ENCODE peak calls at places on chromosome 10, in six cellular contexts. One of them, this sample, is unnamed.
A peak's percentile ranks its signal among the peaks of the same experiment; 100 is the strongest.

GRCh38 chr10:60315311-60315710 is 74.4 kb downstream of the ANK3 start:
- DNase-seq in neuronal stem cell: no peak
- DNase-seq in mesendoderm: no peak
- DNase-seq in IMR-90: peak; percentile 17
- DNase-seq in H9: no peak
- DNase-seq in mesenchymal stem cell: no peak
- DNase-seq in this sample: no peak

GRCh38 chr10:84236807-84237198 is 4.5 kb downstream of the LRIT1 start:
- DNase-seq in neuronal stem cell: no peak
- DNase-seq in mesendoderm: no peak
- DNase-seq in IMR-90: no peak
- DNase-seq in H9: no peak
- DNase-seq in mesenchymal stem cell: no peak
- DNase-seq in this sample: no peak

GRCh38 chr10:132506711-132507466 is 30.7 kb upstream of the INPP5A start:
- DNase-seq in neuronal stem cell: no peak
- DNase-seq in mesendoderm: no peak
- DNase-seq in IMR-90: peak; percentile 55
- DNase-seq in H9: peak; percentile 14
- DNase-seq in mesenchymal stem cell: no peak
- DNase-seq in this sample: no peak

GRCh38 chr10:71077143-71077581 is 135.2 kb upstream of the UNC5B start:
- DNase-seq in neuronal stem cell: no peak
- DNase-seq in mesendoderm: peak; percentile 31
- DNase-seq in IMR-90: no peak
- DNase-seq in H9: peak; percentile 30
- DNase-seq in mesenchymal stem cell: no peak
- DNase-seq in this sample: no peak

GRCh38 chr10:128274938-128275337 is 148.7 kb upstream of the MKI67 start:
- DNase-seq in neuronal stem cell: no peak
- DNase-seq in mesendoderm: no peak
- DNase-seq in IMR-90: no peak
- DNase-seq in H9: no peak
- DNase-seq in mesenchymal stem cell: peak; percentile 17
- DNase-seq in this sample: no peak

GRCh38 chr10:128630787-128631252 is 504.6 kb upstream of the MKI67 start:
- DNase-seq in neuronal stem cell: no peak
- DNase-seq in mesendoderm: no peak
- DNase-seq in IMR-90: no peak
- DNase-seq in H9: no peak
- DNase-seq in mesenchymal stem cell: no peak
- DNase-seq in this sample: no peak

GRCh38 chr10:29616542-29616941 is 18.2 kb downstream of the SVIL start:
- DNase-seq in neuronal stem cell: no peak
- DNase-seq in mesendoderm: no peak
- DNase-seq in IMR-90: no peak
- DNase-seq in H9: no peak
- DNase-seq in mesenchymal stem cell: no peak
- DNase-seq in this sample: no peak

GRCh38 chr10:917999-918398 is 13.5 kb downstream of the LARP4B start:
- DNase-seq in neuronal stem cell: no peak
- DNase-seq in mesendoderm: no peak
- DNase-seq in IMR-90: no peak
- DNase-seq in H9: no peak
- DNase-seq in mesenchymal stem cell: no peak
- DNase-seq in this sample: no peak

GRCh38 chr10:61408065-61408464 is 45.1 kb downstream of the TMEM26 start:
- DNase-seq in neuronal stem cell: no peak
- DNase-seq in mesendoderm: no peak
- DNase-seq in IMR-90: peak; percentile 23
- DNase-seq in H9: no peak
- DNase-seq in mesenchymal stem cell: no peak
- DNase-seq in this sample: no peak

GRCh38 chr10:96719850-96720421 is 378 bp downstream of the PIK3AP1 start:
- DNase-seq in neuronal stem cell: peak; percentile 31
- DNase-seq in mesendoderm: peak; percentile 80
- DNase-seq in IMR-90: no peak
- DNase-seq in H9: peak; percentile 83
- DNase-seq in mesenchymal stem cell: no peak
- DNase-seq in this sample: peak; percentile 68

GRCh38 chr10:122841569-122841968 is 4.1 kb downstream of the CUZD1 start:
- DNase-seq in neuronal stem cell: no peak
- DNase-seq in mesendoderm: no peak
- DNase-seq in IMR-90: no peak
- DNase-seq in H9: no peak
- DNase-seq in mesenchymal stem cell: no peak
- DNase-seq in this sample: no peak

GRCh38 chr10:122847782-122848604 is 2.3 kb upstream of the CUZD1 start:
- DNase-seq in neuronal stem cell: no peak
- DNase-seq in mesendoderm: no peak
- DNase-seq in IMR-90: peak; percentile 34
- DNase-seq in H9: no peak
- DNase-seq in mesenchymal stem cell: no peak
- DNase-seq in this sample: no peak

GRCh38 chr10:122839505-122839904 is 6.2 kb downstream of the CUZD1 start:
- DNase-seq in neuronal stem cell: no peak
- DNase-seq in mesendoderm: no peak
- DNase-seq in IMR-90: no peak
- DNase-seq in H9: no peak
- DNase-seq in mesenchymal stem cell: no peak
- DNase-seq in this sample: no peak

GRCh38 chr10:122845783-122846332 is at the start of gene CUZD1:
- DNase-seq in neuronal stem cell: no peak
- DNase-seq in mesendoderm: peak; percentile 66
- DNase-seq in IMR-90: no peak
- DNase-seq in H9: peak; percentile 71
- DNase-seq in mesenchymal stem cell: no peak
- DNase-seq in this sample: no peak

DNA sequence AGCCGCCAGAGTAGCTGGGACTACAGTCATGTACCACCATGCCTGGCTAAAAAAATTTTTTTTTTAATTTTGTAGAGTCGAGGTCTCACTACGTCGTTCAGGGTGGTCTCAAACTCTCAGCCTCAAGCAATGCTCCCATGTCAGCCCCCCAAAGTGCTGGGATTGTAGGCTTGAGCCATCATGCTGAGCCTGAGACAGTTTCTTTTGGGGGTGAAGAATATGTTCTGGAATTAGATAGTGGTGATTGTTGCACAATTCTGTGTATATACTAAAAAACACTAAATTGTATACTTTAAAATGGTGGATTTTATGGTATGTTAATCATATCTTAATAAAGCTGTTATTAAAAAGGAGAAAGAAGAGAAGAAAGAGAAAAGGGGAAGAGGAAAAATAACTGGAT is 1.5 kb downstream of the CUZD1 start:
- DNase-seq in neuronal stem cell: no peak
- DNase-seq in mesendoderm: no peak
- DNase-seq in IMR-90: no peak
- DNase-seq in H9: no peak
- DNase-seq in mesenchymal stem cell: no peak
- DNase-seq in this sample: no peak
- H2BK120ac ChIP-seq in neuronal stem cell: no peak overlapping the region
- H2BK120ac ChIP-seq in mesendoderm: no peak overlapping the region
- H2BK120ac ChIP-seq in IMR-90: no peak overlapping the region
- H2BK120ac ChIP-seq in H9: no peak overlapping the region
- H2BK120ac ChIP-seq in mesenchymal stem cell: no peak overlapping the region
- H2BK120ac ChIP-seq in this sample: no peak overlapping the region

DNA sequence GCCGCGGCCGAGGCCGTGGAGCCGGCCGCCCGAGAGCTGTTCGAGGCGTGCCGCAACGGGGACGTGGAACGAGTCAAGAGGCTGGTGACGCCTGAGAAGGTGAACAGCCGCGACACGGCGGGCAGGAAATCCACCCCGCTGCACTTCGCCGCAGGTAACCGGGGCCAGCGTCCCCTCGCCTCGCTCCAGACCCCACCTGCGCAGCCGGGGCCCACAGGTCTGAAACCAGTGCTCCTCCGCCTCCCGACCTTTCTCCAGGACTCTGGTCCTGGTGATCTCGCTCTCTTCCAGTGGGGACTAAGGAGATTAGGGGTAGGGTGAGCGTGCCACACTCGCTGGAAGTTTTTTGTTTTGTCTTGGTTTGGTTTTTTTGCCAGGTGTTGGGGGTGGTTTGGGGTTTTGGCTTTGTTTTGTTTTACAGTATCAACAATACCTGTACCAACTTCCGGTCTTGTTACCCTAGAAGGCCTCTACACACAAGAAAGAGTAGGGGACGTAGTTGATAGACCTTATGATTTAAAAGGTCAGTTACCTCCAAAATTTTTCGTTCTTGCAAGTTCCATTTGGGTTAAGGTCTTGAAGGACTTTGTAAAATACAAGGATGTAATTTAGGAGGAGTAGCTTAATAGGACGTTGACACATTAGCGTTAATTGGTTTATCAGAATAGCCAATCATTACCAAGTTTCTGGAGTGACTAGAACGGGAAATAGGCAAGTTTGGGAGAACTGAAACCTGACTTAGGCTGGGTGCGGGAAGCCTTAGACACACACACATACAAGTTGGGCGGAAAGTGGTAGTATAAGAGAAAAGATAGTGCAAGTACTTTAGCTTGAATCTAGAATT is 732 bp downstream of the TNKS2 start:
- DNase-seq in neuronal stem cell: no peak
- DNase-seq in mesendoderm: peak; percentile 71
- DNase-seq in IMR-90: peak; percentile 50
- DNase-seq in H9: peak; percentile 53
- DNase-seq in mesenchymal stem cell: peak; percentile 70
- DNase-seq in this sample: peak; percentile 63
- H2BK120ac ChIP-seq in neuronal stem cell: peak overlapping the region; percentile 24
- H2BK120ac ChIP-seq in mesendoderm: no peak overlapping the region
- H2BK120ac ChIP-seq in IMR-90: no peak overlapping the region
- H2BK120ac ChIP-seq in H9: no peak overlapping the region
- H2BK120ac ChIP-seq in mesenchymal stem cell: peak overlapping the region; percentile 54
- H2BK120ac ChIP-seq in this sample: peak overlapping the region; percentile 21

GRCh38 chr10:103834436-103835095 is 20.8 kb downstream of the SH3PXD2A start:
- DNase-seq in neuronal stem cell: no peak
- DNase-seq in mesendoderm: no peak
- DNase-seq in IMR-90: no peak
- DNase-seq in H9: no peak
- DNase-seq in mesenchymal stem cell: no peak
- DNase-seq in this sample: no peak
- H2BK120ac ChIP-seq in neuronal stem cell: no peak overlapping the region
- H2BK120ac ChIP-seq in mesendoderm: peak overlapping the region; percentile 21
- H2BK120ac ChIP-seq in IMR-90: no peak overlapping the region
- H2BK120ac ChIP-seq in H9: no peak overlapping the region
- H2BK120ac ChIP-seq in mesenchymal stem cell: peak overlapping the region; percentile 84
- H2BK120ac ChIP-seq in this sample: no peak overlapping the region

GRCh38 chr10:21402606-21403083 is 122.8 kb downstream of the SKIDA1 start:
- DNase-seq in neuronal stem cell: no peak
- DNase-seq in mesendoderm: no peak
- DNase-seq in IMR-90: peak; percentile 49
- DNase-seq in H9: no peak
- DNase-seq in mesenchymal stem cell: peak; percentile 17
- DNase-seq in this sample: no peak
- H2BK120ac ChIP-seq in neuronal stem cell: peak overlapping the region; percentile 56
- H2BK120ac ChIP-seq in mesendoderm: no peak overlapping the region
- H2BK120ac ChIP-seq in IMR-90: no peak overlapping the region
- H2BK120ac ChIP-seq in H9: no peak overlapping the region
- H2BK120ac ChIP-seq in mesenchymal stem cell: no peak overlapping the region
- H2BK120ac ChIP-seq in this sample: peak overlapping the region; percentile 91

GRCh38 chr10:130934333-130935035 is 377.0 kb downstream of the TCERG1L start:
- DNase-seq in neuronal stem cell: no peak
- DNase-seq in mesendoderm: peak; percentile 97
- DNase-seq in IMR-90: no peak
- DNase-seq in H9: peak; percentile 37
- DNase-seq in mesenchymal stem cell: no peak
- DNase-seq in this sample: peak; percentile 55
- H2BK120ac ChIP-seq in neuronal stem cell: no peak overlapping the region
- H2BK120ac ChIP-seq in mesendoderm: no peak overlapping the region
- H2BK120ac ChIP-seq in IMR-90: no peak overlapping the region
- H2BK120ac ChIP-seq in H9: no peak overlapping the region
- H2BK120ac ChIP-seq in mesenchymal stem cell: no peak overlapping the region
- H2BK120ac ChIP-seq in this sample: peak overlapping the region; percentile 93

GRCh38 chr10:21751341-21752310 is 217.6 kb downstream of the MLLT10 start:
- DNase-seq in neuronal stem cell: no peak
- DNase-seq in mesendoderm: peak; percentile 81
- DNase-seq in IMR-90: no peak
- DNase-seq in H9: peak; percentile 88
- DNase-seq in mesenchymal stem cell: no peak
- DNase-seq in this sample: peak; percentile 19

GRCh38 chr10:21756707-21757600 is 222.9 kb downstream of the MLLT10 start:
- DNase-seq in neuronal stem cell: no peak
- DNase-seq in mesendoderm: peak; percentile 20
- DNase-seq in IMR-90: no peak
- DNase-seq in H9: no peak
- DNase-seq in mesenchymal stem cell: no peak
- DNase-seq in this sample: peak; percentile 57

GRCh38 chr10:21753497-21754270 is 219.7 kb downstream of the MLLT10 start:
- DNase-seq in neuronal stem cell: no peak
- DNase-seq in mesendoderm: no peak
- DNase-seq in IMR-90: no peak
- DNase-seq in H9: no peak
- DNase-seq in mesenchymal stem cell: no peak
- DNase-seq in this sample: no peak

GRCh38 chr10:21757601-21757901 is 223.5 kb downstream of the MLLT10 start:
- DNase-seq in neuronal stem cell: no peak
- DNase-seq in mesendoderm: peak; percentile 38
- DNase-seq in IMR-90: no peak
- DNase-seq in H9: no peak
- DNase-seq in mesenchymal stem cell: peak; percentile 60
- DNase-seq in this sample: no peak

GRCh38 chr10:21754410-21755011 is 220.5 kb downstream of the MLLT10 start:
- DNase-seq in neuronal stem cell: no peak
- DNase-seq in mesendoderm: no peak
- DNase-seq in IMR-90: no peak
- DNase-seq in H9: no peak
- DNase-seq in mesenchymal stem cell: peak; percentile 66
- DNase-seq in this sample: no peak
- H2BK120ac ChIP-seq in neuronal stem cell: no peak overlapping the region
- H2BK120ac ChIP-seq in mesendoderm: no peak overlapping the region
- H2BK120ac ChIP-seq in IMR-90: no peak overlapping the region
- H2BK120ac ChIP-seq in H9: no peak overlapping the region
- H2BK120ac ChIP-seq in mesenchymal stem cell: no peak overlapping the region
- H2BK120ac ChIP-seq in this sample: no peak overlapping the region

GRCh38 chr10:124153601-124153930 is 60.2 kb upstream of the CHST15 start:
- DNase-seq in neuronal stem cell: no peak
- DNase-seq in mesendoderm: no peak
- DNase-seq in IMR-90: no peak
- DNase-seq in H9: no peak
- DNase-seq in mesenchymal stem cell: no peak
- DNase-seq in this sample: no peak
- H2BK120ac ChIP-seq in neuronal stem cell: no peak overlapping the region
- H2BK120ac ChIP-seq in mesendoderm: no peak overlapping the region
- H2BK120ac ChIP-seq in IMR-90: peak overlapping the region; percentile 20
- H2BK120ac ChIP-seq in H9: no peak overlapping the region
- H2BK120ac ChIP-seq in mesenchymal stem cell: no peak overlapping the region
- H2BK120ac ChIP-seq in this sample: peak overlapping the region; percentile 4